ENCODE peak calls at places on chromosomes 2 and 18, in six cellular contexts. T, Y, N, B, E and V are unnamed samples.

GRCh38 chr2:111101592-111101991 is 19.1 kb upstream of the BCL2L11 start:
- DNase-seq in T (no peak), Y (no peak), N (no peak), B (peak), E (no peak), V (no peak)

GRCh38 chr2:138122891-138123290 is 158.6 kb downstream of the HNMT start:
- DNase-seq in T (no peak), Y (peak), N (no peak), B (peak), E (no peak), V (no peak)

GRCh38 chr18:5294113-5294617 is 1.4 kb downstream of the ZBTB14 start:
- DNase-seq in T (peak), Y (peak), N (no peak), B (no peak), E (no peak), V (no peak)

GRCh38 chr2:219737270-219737691 is 109.9 kb downstream of the SLC4A3 start:
- DNase-seq in T (no peak), Y (peak), N (no peak), B (no peak), E (peak), V (no peak)

GRCh38 chr18:50656841-50657470 is 97.1 kb downstream of the MAPK4 start:
- DNase-seq in T (no peak), Y (no peak), N (no peak), B (peak), E (no peak), V (no peak)

GRCh38 chr2:12637754-12638153 is 79.0 kb upstream of the TRIB2 start:
- DNase-seq in T (no peak), Y (peak), N (no peak), B (peak), E (no peak), V (no peak)

GRCh38 chr18:41940506-41941215 is 14.4 kb upstream of the PIK3C3 start:
- DNase-seq in T (no peak), Y (peak), N (no peak), B (peak), E (peak), V (no peak)

GRCh38 chr18:3631927-3632326 is 182.0 kb downstream of the TGIF1 start:
- DNase-seq in T (no peak), Y (no peak), N (no peak), B (no peak), E (no peak), V (no peak)

GRCh38 chr2:8994386-8994785 is 9.1 kb downstream of the MBOAT2 start:
- DNase-seq in T (no peak), Y (no peak), N (no peak), B (no peak), E (no peak), V (no peak)

GRCh38 chr2:30178618-30179404 is 32.0 kb downstream of the YPEL5 start:
- DNase-seq in T (peak), Y (no peak), N (no peak), B (peak), E (no peak), V (no peak)

GRCh38 chr2:86441789-86442641 is 844 bp downstream of the KDM3A start:
- DNase-seq in T (peak), Y (peak), N (peak), B (peak), E (peak), V (peak)

GRCh38 chr2:128754246-128754724 is 435.6 kb upstream of the HS6ST1 start:
- DNase-seq in T (no peak), Y (peak), N (peak), B (peak), E (no peak), V (peak)

GRCh38 chr2:134290363-134290762 is 36.5 kb downstream of the MGAT5 start:
- DNase-seq in T (no peak), Y (no peak), N (no peak), B (peak), E (no peak), V (peak)

GRCh38 chr2:86593266-86593665 is 30.0 kb upstream of the CHMP3 start:
- DNase-seq in T (no peak), Y (no peak), N (no peak), B (no peak), E (no peak), V (no peak)

GRCh38 chr2:12636837-12637581 is 79.7 kb upstream of the TRIB2 start:
- DNase-seq in T (no peak), Y (peak), N (no peak), B (no peak), E (no peak), V (no peak)

GRCh38 chr2:45825001-45825651 is 173.7 kb downstream of the PRKCE start:
- DNase-seq in T (no peak), Y (peak), N (no peak), B (no peak), E (no peak), V (peak)

GRCh38 chr2:54655051-54655809 is 68.2 kb upstream of the EML6 start:
- DNase-seq in T (no peak), Y (no peak), N (no peak), B (no peak), E (no peak), V (no peak)

GRCh38 chr2:158733430-158733755 is 61.7 kb upstream of the DAPL1 start:
- DNase-seq in T (no peak), Y (peak), N (no peak), B (peak), E (no peak), V (no peak)